ENCODE peak calls at places on chromosomes 6 and 20, in six cellular contexts. H is neural progenitor cell, K is HepG2, J is mammary epithelial cell, N is OCI-LY7, W is cardiac muscle cell. O is an unnamed sample. For H3K36me3, the result is how much of the 10 kb centered on the place peaks cover.

GRCh38 chr6:26739811-26740210 is 80.3 kb upstream of the ZNF322 start:
- DNase-seq in H (no peak), K (no peak), J (no peak), N (no peak), W (no peak), O (no peak)

GRCh38 chr20:40766081-40766480 is 77.0 kb upstream of the MAFB start:
- DNase-seq in H (no peak), K (no peak), J (no peak), N (peak), W (no peak), O (no peak)

GRCh38 chr6:22943331-22943730 is 374.0 kb downstream of the HDGFL1 start:
- DNase-seq in H (no peak), K (no peak), J (no peak), N (no peak), W (no peak), O (no peak)

GRCh38 chr20:38501858-38502431 is 29.3 kb downstream of the RALGAPB start:
- DNase-seq in H (no peak), K (no peak), J (no peak), N (no peak), W (no peak), O (no peak)

GRCh38 chr6:118551063-118551672 is 3.1 kb downstream of the PLN start:
- DNase-seq in H (peak), K (peak), J (peak), N (peak), W (peak), O (no peak)

GRCh38 chr6:56947931-56948330 is 7.0 kb upstream of the BEND6 start:
- DNase-seq in H (no peak), K (no peak), J (no peak), N (no peak), W (no peak), O (no peak)

GRCh38 chr6:30893001-30893591 is 8.8 kb downstream of the DDR1 start:
- DNase-seq in H (peak), K (no peak), J (no peak), N (no peak), W (no peak), O (no peak)

GRCh38 chr20:7843613-7844012 is 96.6 kb downstream of the HAO1 start:
- DNase-seq in H (no peak), K (no peak), J (peak), N (no peak), W (peak), O (no peak)

GRCh38 chr6:13924949-13925881 is at the start of gene RNF182:
- DNase-seq in H (peak), K (no peak), J (no peak), N (no peak), W (no peak), O (no peak)

GRCh38 chr20:24608926-24609667 is 139.7 kb downstream of the SYNDIG1 start:
- DNase-seq in H (no peak), K (no peak), J (peak), N (peak), W (peak), O (no peak)

GRCh38 chr6:34412054-34412453 is 13.8 kb downstream of the RPS10 start:
- DNase-seq in H (no peak), K (no peak), J (no peak), N (no peak), W (peak), O (no peak)

GRCh38 chr6:137451926-137452325 is 42.3 kb downstream of the OLIG3 start:
- DNase-seq in H (no peak), K (no peak), J (no peak), N (no peak), W (no peak), O (no peak)

GRCh38 chr6:30019819-30020218 is 41.2 kb upstream of the POLR1H start:
- DNase-seq in H (no peak), K (no peak), J (no peak), N (no peak), W (no peak), O (no peak)

GRCh38 chr6:167537816-167538215 is 212.9 kb downstream of the TTLL2 start:
- DNase-seq in H (no peak), K (no peak), J (no peak), N (no peak), W (no peak), O (no peak)

GRCh38 chr6:105836889-105837288 is 249.2 kb upstream of the PRDM1 start:
- DNase-seq in H (no peak), K (no peak), J (no peak), N (peak), W (no peak), O (no peak)

GRCh38 chr6:147642458-147642857 is 134.0 kb downstream of the SAMD5 start:
- DNase-seq in H (no peak), K (no peak), J (peak), N (no peak), W (no peak), O (no peak)

GRCh38 chr6:34273242-34273805 is 24.5 kb upstream of the SMIM29 start:
- DNase-seq in H (no peak), K (peak), J (no peak), N (peak), W (peak), O (no peak)

GRCh38 chr20:16158976-16159286 is 414.3 kb downstream of the KIF16B start:
- DNase-seq in H (no peak), K (no peak), J (no peak), N (peak), W (no peak), O (no peak)
- H3K4me3 ChIP-seq in H (no peak), K (no peak), J (no peak), N (no peak), W (no peak), O (no peak)

GRCh38 chr20:402898-403581 is 5.1 kb upstream of the RBCK1 start:
- DNase-seq in H (no peak), K (no peak), J (no peak), N (no peak), W (no peak), O (no peak)
- H3K36me3 ChIP-seq in H (under half), K (under half), J (under half), N (under half), W (under half), O (under half)

DNA sequence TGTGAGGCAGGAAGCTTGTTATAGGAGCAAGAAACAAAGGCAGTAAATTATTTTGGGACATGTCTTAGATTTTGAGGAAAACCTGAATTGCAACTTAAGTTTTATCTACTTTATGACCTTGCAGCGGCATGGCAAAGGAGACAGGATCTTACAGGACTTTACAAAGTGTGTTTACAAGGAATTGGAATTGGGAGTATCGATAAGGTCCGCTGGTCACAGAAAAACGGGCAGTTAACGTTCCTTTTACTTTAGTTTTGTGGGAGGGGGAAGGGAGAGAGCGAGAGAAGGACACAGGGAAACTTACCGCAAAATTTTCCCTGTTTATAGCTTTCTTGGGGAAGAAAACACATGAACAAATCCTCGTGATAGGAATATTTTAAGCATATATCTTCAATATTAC is 1607.2 kb downstream of the GRIK2 start:
- DNase-seq in H (no peak), K (no peak), J (no peak), N (no peak), W (no peak), O (no peak)
- H3K4me3 ChIP-seq in H (no peak), K (no peak), J (no peak), N (no peak), W (no peak), O (no peak)

GRCh38 chr6:144551339-144551738 is 266.2 kb downstream of the UTRN start:
- DNase-seq in H (no peak), K (no peak), J (no peak), N (no peak), W (no peak), O (no peak)

GRCh38 chr6:144547409-144547808 is 262.3 kb downstream of the UTRN start:
- DNase-seq in H (no peak), K (no peak), J (no peak), N (no peak), W (no peak), O (no peak)

GRCh38 chr6:144548525-144548924 is 263.4 kb downstream of the UTRN start:
- DNase-seq in H (no peak), K (no peak), J (no peak), N (no peak), W (no peak), O (no peak)

GRCh38 chr6:144546807-144547206 is 261.7 kb downstream of the UTRN start:
- DNase-seq in H (no peak), K (no peak), J (no peak), N (no peak), W (no peak), O (no peak)

DNA sequence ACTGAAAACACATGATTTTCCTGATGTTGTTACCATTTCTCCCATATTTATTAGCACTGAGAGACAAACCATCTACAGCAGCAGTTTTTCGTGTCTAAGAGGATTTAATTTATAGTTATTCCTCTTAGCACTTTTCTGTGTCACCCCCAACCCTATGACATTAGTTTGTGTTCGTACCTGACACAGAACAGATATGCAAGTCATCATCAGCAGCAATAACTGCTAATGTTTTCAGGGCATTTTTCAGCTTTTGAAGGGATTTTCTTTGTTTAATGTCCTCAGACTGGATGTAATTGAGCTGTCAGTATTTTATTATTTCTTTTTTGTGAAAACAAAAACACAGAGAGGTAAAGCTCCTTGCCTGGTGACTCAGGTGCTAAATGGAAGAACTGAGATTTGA is 265.3 kb downstream of the UTRN start:
- DNase-seq in H (no peak), K (no peak), J (no peak), N (no peak), W (no peak), O (no peak)
- H3K36me3 ChIP-seq in H (under half), K (under half), J (under half), N (under half), W (under half), O (under half)

GRCh38 chr6:52537001-52537753 is 39.7 kb downstream of the TRAM2 start:
- DNase-seq in H (no peak), K (no peak), J (peak), N (peak), W (no peak), O (no peak)
- H3K4me3 ChIP-seq in H (no peak), K (no peak), J (no peak), N (peak), W (no peak), O (no peak)

O was measured in breast epithelium.